ENCODE peak calls at places on chromosomes 11 and 22, in ten cellular contexts. Y, L, G, K, O, X, N, M, D and V are unnamed samples.

GRCh38 chr22:46096051-46096450 is 54.3 kb upstream of the PPARA start:
- DNase-seq in Y (no peak), L (no peak), G (no peak), K (no peak), O (no peak), X (no peak), N (no peak), M (no peak), D (no peak), V (no peak)

GRCh38 chr11:1345752-1346513 is 36.5 kb upstream of the TOLLIP start:
- DNase-seq in Y (no peak), L (no peak), G (no peak), K (no peak), O (no peak), X (no peak), N (no peak), M (no peak), D (no peak), V (no peak)

GRCh38 chr11:96307748-96308133 is 35.3 kb downstream of the MAML2 start:
- DNase-seq in Y (no peak), L (no peak), G (no peak), K (no peak), O (no peak), X (no peak), N (no peak), M (peak; percentile 89), D (peak; percentile 83), V (no peak)

GRCh38 chr22:25564979-25565677 is 653 bp downstream of the GRK3 start:
- DNase-seq in Y (peak; percentile 27), L (peak; percentile 14), G (no peak), K (peak; percentile 42), O (peak; percentile 39), X (no peak), N (no peak), M (no peak), D (peak; percentile 29), V (peak; percentile 10)

GRCh38 chr11:14578551-14578956 is 58.4 kb upstream of the PSMA1 start:
- DNase-seq in Y (no peak), L (no peak), G (peak; percentile 57), K (no peak), O (no peak), X (peak; percentile 82), N (peak; percentile 40), M (no peak), D (peak; percentile 4), V (peak; percentile 93)

GRCh38 chr22:18057568-18058209 is 20.1 kb upstream of the PEX26 start:
- DNase-seq in Y (peak; percentile 95), L (no peak), G (no peak), K (no peak), O (peak; percentile 83), X (peak; percentile 63), N (no peak), M (no peak), D (peak; percentile 95), V (no peak)

GRCh38 chr11:88631497-88631896 is 294.0 kb upstream of the CTSC start:
- DNase-seq in Y (no peak), L (no peak), G (no peak), K (no peak), O (no peak), X (no peak), N (no peak), M (no peak), D (no peak), V (no peak)

GRCh38 chr11:76628408-76628947 is 42.1 kb downstream of the LRRC32 start:
- DNase-seq in Y (no peak), L (peak; percentile 24), G (no peak), K (no peak), O (no peak), X (no peak), N (no peak), M (no peak), D (no peak), V (no peak)

GRCh38 chr11:86676533-86677154 is 4.2 kb upstream of the ME3 start:
- DNase-seq in Y (no peak), L (no peak), G (no peak), K (no peak), O (no peak), X (peak; percentile 18), N (no peak), M (no peak), D (no peak), V (no peak)

GRCh38 chr11:125968363-125968762 is 22.5 kb downstream of the VSIG10L2 start:
- DNase-seq in Y (no peak), L (no peak), G (no peak), K (no peak), O (no peak), X (peak; percentile 70), N (no peak), M (no peak), D (no peak), V (no peak)